ENCODE peak calls at places on chromosomes 4 and X, in four cellular contexts. One of them, this sample, is unnamed.
A peak's percentile ranks its signal among the peaks of the same experiment; 100 is the strongest.

GRCh38 chr4:41257901-41258300 is 1.2 kb downstream of the UCHL1 start:
- DNase-seq in GM03348: no peak
- DNase-seq in HEK293T: no peak
- DNase-seq in fibroblast of pulmonary artery: no peak
- DNase-seq in this sample: no peak

GRCh38 chr4:52659722-52660261 is 691 bp upstream of the USP46 start:
- DNase-seq in GM03348: peak; percentile 80
- DNase-seq in HEK293T: no peak
- DNase-seq in fibroblast of pulmonary artery: peak; percentile 21
- DNase-seq in this sample: peak; percentile 66

GRCh38 chr4:169385356-169385755 is 114.6 kb upstream of the SH3RF1 start:
- DNase-seq in GM03348: no peak
- DNase-seq in HEK293T: no peak
- DNase-seq in fibroblast of pulmonary artery: peak; percentile 25
- DNase-seq in this sample: no peak

GRCh38 chr4:2290488-2290887 is 28.6 kb upstream of the MXD4 start:
- DNase-seq in GM03348: no peak
- DNase-seq in HEK293T: no peak
- DNase-seq in fibroblast of pulmonary artery: no peak
- DNase-seq in this sample: no peak

GRCh38 chr4:105666693-105667092 is 41.8 kb downstream of the INTS12 start:
- DNase-seq in GM03348: peak; percentile 16
- DNase-seq in HEK293T: peak; percentile 27
- DNase-seq in fibroblast of pulmonary artery: peak; percentile 67
- DNase-seq in this sample: no peak

GRCh38 chr4:118954246-118954645 is 65.6 kb downstream of the SYNPO2 start:
- DNase-seq in GM03348: peak; percentile 43
- DNase-seq in HEK293T: no peak
- DNase-seq in fibroblast of pulmonary artery: peak; percentile 73
- DNase-seq in this sample: no peak

GRCh38 chrX:2451456-2452316 is 49.1 kb downstream of the DHRSX start:
- DNase-seq in GM03348: peak; percentile 55
- DNase-seq in HEK293T: no peak
- DNase-seq in fibroblast of pulmonary artery: peak; percentile 49
- DNase-seq in this sample: no peak

GRCh38 chr4:107490116-107490515 is 229.9 kb downstream of the PAPSS1 start:
- DNase-seq in GM03348: no peak
- DNase-seq in HEK293T: no peak
- DNase-seq in fibroblast of pulmonary artery: no peak
- DNase-seq in this sample: no peak

GRCh38 chrX:129786210-129786651 is 6.5 kb downstream of the SASH3 start:
- DNase-seq in GM03348: no peak
- DNase-seq in HEK293T: no peak
- DNase-seq in fibroblast of pulmonary artery: no peak
- DNase-seq in this sample: no peak

GRCh38 chrX:150772150-150772970 is 79.2 kb downstream of the MTMR1 start:
- DNase-seq in GM03348: peak; percentile 86
- DNase-seq in HEK293T: peak; percentile 90
- DNase-seq in fibroblast of pulmonary artery: peak; percentile 70
- DNase-seq in this sample: peak; percentile 83

GRCh38 chr4:143721317-143721716 is 20.8 kb upstream of the FREM3 start:
- DNase-seq in GM03348: peak; percentile 19
- DNase-seq in HEK293T: no peak
- DNase-seq in fibroblast of pulmonary artery: peak; percentile 16
- DNase-seq in this sample: no peak

GRCh38 chrX:130163350-130163851 is 2.2 kb downstream of the AIFM1 start:
- DNase-seq in GM03348: no peak
- DNase-seq in HEK293T: no peak
- DNase-seq in fibroblast of pulmonary artery: no peak
- DNase-seq in this sample: no peak

GRCh38 chrX:102712967-102713677 is 874 bp downstream of the GPRASP2 start:
- DNase-seq in GM03348: peak; percentile 41
- DNase-seq in HEK293T: peak; percentile 54
- DNase-seq in fibroblast of pulmonary artery: peak; percentile 68
- DNase-seq in this sample: peak; percentile 76

GRCh38 chr4:35364321-35364870 is 879.9 kb downstream of the ARAP2 start:
- DNase-seq in GM03348: no peak
- DNase-seq in HEK293T: no peak
- DNase-seq in fibroblast of pulmonary artery: no peak
- DNase-seq in this sample: no peak

GRCh38 chr4:155807021-155807420 is 48.2 kb downstream of the GUCY1B1 start:
- DNase-seq in GM03348: peak; percentile 46
- DNase-seq in HEK293T: no peak
- DNase-seq in fibroblast of pulmonary artery: peak; percentile 23
- DNase-seq in this sample: no peak

GRCh38 chrX:40145001-40145631 is 47.4 kb upstream of the BCOR start:
- DNase-seq in GM03348: peak; percentile 54
- DNase-seq in HEK293T: no peak
- DNase-seq in fibroblast of pulmonary artery: no peak
- DNase-seq in this sample: no peak

GRCh38 chrX:95585321-95585720 is 1099.3 kb upstream of the DIAPH2 start:
- DNase-seq in GM03348: no peak
- DNase-seq in HEK293T: no peak
- DNase-seq in fibroblast of pulmonary artery: no peak
- DNase-seq in this sample: no peak

GRCh38 chr4:98289375-98289774 is 28.2 kb downstream of the RAP1GDS1 start:
- DNase-seq in GM03348: no peak
- DNase-seq in HEK293T: no peak
- DNase-seq in fibroblast of pulmonary artery: peak; percentile 6
- DNase-seq in this sample: no peak

GRCh38 chrX:136185409-136186022 is 38.2 kb downstream of the FHL1 start:
- DNase-seq in GM03348: peak; percentile 24
- DNase-seq in HEK293T: no peak
- DNase-seq in fibroblast of pulmonary artery: peak; percentile 56
- DNase-seq in this sample: no peak

GRCh38 chr4:184792950-184793555 is 32.7 kb downstream of the ACSL1 start:
- DNase-seq in GM03348: peak; percentile 77
- DNase-seq in HEK293T: no peak
- DNase-seq in fibroblast of pulmonary artery: peak; percentile 94
- DNase-seq in this sample: peak; percentile 37

GRCh38 chr4:5199142-5199541 is 147.9 kb downstream of the STK32B start:
- DNase-seq in GM03348: no peak
- DNase-seq in HEK293T: no peak
- DNase-seq in fibroblast of pulmonary artery: no peak
- DNase-seq in this sample: no peak

GRCh38 chr4:102477657-102478056 is 23.5 kb upstream of the NFKB1 start:
- DNase-seq in GM03348: peak; percentile 50
- DNase-seq in HEK293T: no peak
- DNase-seq in fibroblast of pulmonary artery: peak; percentile 8
- DNase-seq in this sample: no peak

GRCh38 chr4:14892563-14892962 is 109.7 kb upstream of the CPEB2 start:
- DNase-seq in GM03348: no peak
- DNase-seq in HEK293T: no peak
- DNase-seq in fibroblast of pulmonary artery: no peak
- DNase-seq in this sample: no peak

GRCh38 chr4:25441519-25442117 is 64.6 kb downstream of the ANAPC4 start:
- DNase-seq in GM03348: peak; percentile 77
- DNase-seq in HEK293T: peak; percentile 61
- DNase-seq in fibroblast of pulmonary artery: peak; percentile 81
- DNase-seq in this sample: peak; percentile 81

GRCh38 chrX:112769034-112769433 is 71.6 kb downstream of the AMOT start:
- DNase-seq in GM03348: no peak
- DNase-seq in HEK293T: no peak
- DNase-seq in fibroblast of pulmonary artery: no peak
- DNase-seq in this sample: no peak

GRCh38 chr4:24806206-24806990 is 11.0 kb downstream of the SOD3 start:
- DNase-seq in GM03348: no peak
- DNase-seq in HEK293T: no peak
- DNase-seq in fibroblast of pulmonary artery: no peak
- DNase-seq in this sample: no peak

GRCh38 chr4:137394000-137394399 is 138.3 kb downstream of the PCDH18 start:
- DNase-seq in GM03348: no peak
- DNase-seq in HEK293T: no peak
- DNase-seq in fibroblast of pulmonary artery: peak; percentile 61
- DNase-seq in this sample: no peak

GRCh38 chr4:176769519-176769918 is 23.2 kb downstream of the VEGFC start:
- DNase-seq in GM03348: peak; percentile 58
- DNase-seq in HEK293T: no peak
- DNase-seq in fibroblast of pulmonary artery: peak; percentile 96
- DNase-seq in this sample: no peak

This sample was measured in testis.